ENCODE peak calls at places on chromosomes 12 and 14, in four cellular contexts. O is HepG2, A is GM12878, M is K562. Z is an unnamed sample.

GRCh38 chr12:109606261-109607028 is 32.9 kb downstream of the MVK start:
- DNase-seq in M (no peak), O (peak), A (no peak), Z (peak)

GRCh38 chr12:121170581-121171260 is 38.0 kb downstream of the P2RX7 start:
- DNase-seq in O (no peak), M (no peak), A (no peak), Z (no peak)

GRCh38 chr12:4956054-4956453 is 46.3 kb downstream of the KCNA1 start:
- DNase-seq in A (no peak), O (no peak), M (no peak), Z (no peak)

GRCh38 chr12:50103767-50104321 is at the start of gene GPD1:
- DNase-seq in M (peak), O (peak), A (no peak), Z (peak)

GRCh38 chr12:49201595-49202295 is 12.9 kb upstream of the TUBA1A start:
- DNase-seq in M (peak), O (no peak), A (no peak), Z (no peak)

GRCh38 chr14:58722433-58722832 is 84.7 kb downstream of the DACT1 start:
- DNase-seq in M (no peak), O (no peak), A (no peak), Z (no peak)

GRCh38 chr14:85534435-85534834 is 4.5 kb downstream of the FLRT2 start:
- DNase-seq in O (no peak), A (no peak), M (no peak), Z (no peak)

GRCh38 chr12:105954891-105955607 is 183.7 kb downstream of the NUAK1 start:
- DNase-seq in A (no peak), O (no peak), M (peak), Z (no peak)

GRCh38 chr14:24904533-24904932 is 145.4 kb downstream of the STXBP6 start:
- DNase-seq in M (no peak), O (no peak), A (no peak), Z (no peak)

GRCh38 chr12:51752490-51752889 is 96.0 kb downstream of the FIGNL2 start:
- DNase-seq in A (no peak), O (no peak), M (peak), Z (no peak)

GRCh38 chr14:89406941-89407340 is 10.1 kb downstream of the FOXN3 start:
- DNase-seq in O (no peak), M (no peak), A (no peak), Z (no peak)

GRCh38 chr14:55705651-55706340 is 125.8 kb downstream of the KTN1 start:
- DNase-seq in M (no peak), O (peak), A (no peak), Z (no peak)

GRCh38 chr14:93306844-93307243 is 26.0 kb downstream of the BTBD7 start:
- DNase-seq in O (no peak), M (no peak), A (no peak), Z (no peak)

GRCh38 chr14:95510804-95511203 is 5.6 kb downstream of the SYNE3 start:
- DNase-seq in M (no peak), O (no peak), A (no peak), Z (no peak)

GRCh38 chr12:104478396-104479140 is 21.8 kb downstream of the CHST11 start:
- DNase-seq in A (peak), O (no peak), M (peak), Z (no peak)

GRCh38 chr14:78975734-78976133 is 805.6 kb downstream of the NRXN3 start:
- DNase-seq in A (no peak), O (no peak), M (no peak), Z (no peak)
- TF ChIP-seq BRCA1 in A (no peak), O (no peak), M (no peak), Z (no peak)

GRCh38 chr12:2686280-2686646 is 108.5 kb upstream of the FKBP4 start:
- DNase-seq in M (no peak), A (no peak), O (no peak), Z (no peak)

GRCh38 chr12:2681426-2682205 is 113.2 kb upstream of the FKBP4 start:
- DNase-seq in O (no peak), A (no peak), M (no peak), Z (no peak)

GRCh38 chr12:2680676-2681039 is 114.1 kb upstream of the FKBP4 start:
- DNase-seq in O (no peak), M (no peak), A (no peak), Z (no peak)

GRCh38 chr12:2682301-2683282 is 112.2 kb upstream of the FKBP4 start:
- DNase-seq in O (peak), A (no peak), M (peak), Z (no peak)

DNA sequence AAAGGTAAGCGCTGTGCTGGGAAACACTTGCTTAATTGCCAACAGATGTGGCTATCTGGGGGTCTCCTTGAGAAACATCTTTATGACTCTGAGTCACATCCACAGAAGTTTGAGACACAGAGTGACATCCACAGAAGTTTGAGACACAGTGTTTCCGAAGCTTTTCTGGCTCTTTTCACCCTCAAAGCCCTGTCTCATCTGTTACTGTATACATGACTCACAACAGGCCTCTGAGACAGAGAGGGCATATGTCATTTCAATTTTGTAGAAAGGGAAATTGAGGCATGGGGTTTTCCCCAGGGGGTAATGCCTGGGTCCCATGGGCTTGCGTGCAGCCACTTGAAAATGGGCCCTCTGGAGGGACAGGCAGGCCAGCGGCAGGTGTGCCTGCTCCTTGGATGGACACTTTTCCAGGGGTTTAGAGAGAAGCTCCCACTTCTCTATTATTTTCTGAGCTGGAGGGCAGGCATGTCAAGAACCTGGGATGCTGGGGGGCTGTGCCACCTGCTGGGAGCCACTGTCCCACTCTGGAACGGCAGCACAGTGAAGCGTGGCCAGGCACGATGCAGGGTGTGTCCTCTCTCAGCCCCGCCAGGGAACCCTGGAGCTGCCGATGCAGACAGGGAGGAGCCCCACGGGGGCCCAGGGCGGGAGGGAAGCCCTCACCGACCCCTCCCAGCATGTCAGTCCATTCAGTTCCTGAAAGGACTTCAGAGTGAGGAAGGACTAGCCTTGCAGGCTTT is 111.3 kb upstream of the FKBP4 start:
- DNase-seq in A (no peak), O (no peak), M (no peak), Z (no peak)
- TF ChIP-seq BRCA1 in A (no peak), O (no peak), M (no peak), Z (no peak)

DNA sequence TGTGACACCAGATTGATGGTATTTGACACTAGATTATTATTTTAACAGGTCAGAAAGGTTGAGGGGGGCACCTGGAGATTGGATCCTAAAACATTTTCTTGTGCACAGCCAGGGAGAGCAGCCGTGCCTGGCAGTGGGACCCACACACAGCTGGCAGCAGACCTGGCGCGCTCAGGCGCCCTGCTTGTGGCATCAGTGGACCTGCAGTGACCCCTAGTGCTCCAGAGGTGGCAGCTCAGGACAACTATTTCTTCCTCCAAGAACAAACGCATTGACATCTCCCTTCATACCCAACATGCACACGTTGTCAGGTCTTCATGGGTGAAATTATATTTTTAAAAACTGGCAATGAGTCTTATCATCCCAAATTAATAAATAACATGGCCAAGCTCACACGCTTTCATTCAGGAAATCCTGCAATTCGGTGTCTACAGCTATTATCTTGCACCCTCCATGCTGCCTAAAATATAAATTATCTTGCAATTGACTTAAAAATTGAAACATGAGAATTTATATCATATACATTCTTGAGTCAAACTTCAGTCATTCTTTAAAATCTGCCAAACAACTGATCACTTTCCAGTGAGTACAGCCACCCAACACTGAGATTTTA is 7.7 kb upstream of the TMEM132D start:
- DNase-seq in O (peak), A (no peak), M (peak), Z (peak)
- TF ChIP-seq BRCA1 in O (no peak), A (no peak), M (no peak), Z (no peak)

GRCh38 chr14:52700701-52701172 is 5.4 kb upstream of the ERO1A start:
- DNase-seq in O (peak), M (no peak), A (no peak), Z (no peak)
- TF ChIP-seq BRCA1 in O (no peak), M (no peak), A (no peak), Z (no peak)

GRCh38 chr14:101839661-101840060 is 78.2 kb downstream of the PPP2R5C start:
- DNase-seq in M (no peak), A (no peak), O (no peak), Z (no peak)

GRCh38 chr14:101840649-101841365 is 79.3 kb downstream of the PPP2R5C start:
- DNase-seq in A (no peak), M (no peak), O (no peak), Z (no peak)

GRCh38 chr14:101836131-101836530 is 74.6 kb downstream of the PPP2R5C start:
- DNase-seq in O (no peak), A (no peak), M (no peak), Z (no peak)

GRCh38 chr14:101839236-101839635 is 77.7 kb downstream of the PPP2R5C start:
- DNase-seq in M (no peak), O (no peak), A (peak), Z (no peak)

GRCh38 chr14:101838476-101838875 is 77.0 kb downstream of the PPP2R5C start:
- DNase-seq in O (no peak), A (no peak), M (no peak), Z (no peak)
- TF ChIP-seq BRCA1 in O (no peak), A (no peak), M (no peak), Z (no peak)

GRCh38 chr14:105501504-105502291 is 10.7 kb downstream of the TEDC1 start:
- DNase-seq in A (no peak), O (no peak), M (no peak), Z (no peak)
- TF ChIP-seq BRCA1 in A (no peak), O (no peak), M (no peak), Z (no peak)

GRCh38 chr12:88419794-88420193 is 160.5 kb downstream of the KITLG start:
- DNase-seq in O (no peak), M (no peak), A (no peak), Z (no peak)
- TF ChIP-seq BRCA1 in O (no peak), M (no peak), A (no peak), Z (no peak)

GRCh38 chr14:71331393-71331792 is 424.1 kb downstream of the PCNX1 start:
- DNase-seq in M (no peak), O (no peak), A (no peak), Z (no peak)
- TF ChIP-seq BRCA1 in M (no peak), O (no peak), A (no peak), Z (no peak)

GRCh38 chr12:67647251-67647546 is 1.3 kb upstream of the DYRK2 start:
- DNase-seq in M (no peak), A (no peak), O (no peak), Z (no peak)
- TF ChIP-seq BRCA1 in M (no peak), A (no peak), O (no peak), Z (no peak)